ENCODE peak calls at places on chromosomes 5 and 9, in ten cellular contexts. One of them, this sample, is unnamed.

GRCh38 chr5:59356813-59357381 is 536.6 kb downstream of the PDE4D start:
- DNase-seq in cardiac muscle cell: peak
- DNase-seq in H9: peak
- DNase-seq in keratinocyte: no peak
- DNase-seq in WTC11: peak
- DNase-seq in stomach: peak
- DNase-seq in AG10803: no peak
- DNase-seq in endothelial cell: peak
- DNase-seq in fibroblast of mammary gland: no peak
- DNase-seq in body of pancreas: no peak
- DNase-seq in this sample: no peak

GRCh38 chr5:61673007-61673735 is 341.1 kb downstream of the ZSWIM6 start:
- DNase-seq in cardiac muscle cell: no peak
- DNase-seq in H9: no peak
- DNase-seq in keratinocyte: no peak
- DNase-seq in WTC11: no peak
- DNase-seq in stomach: peak
- DNase-seq in AG10803: no peak
- DNase-seq in endothelial cell: no peak
- DNase-seq in fibroblast of mammary gland: peak
- DNase-seq in body of pancreas: no peak
- DNase-seq in this sample: no peak

GRCh38 chr5:174457141-174457678 is 267.2 kb upstream of the MSX2 start:
- DNase-seq in cardiac muscle cell: no peak
- DNase-seq in H9: no peak
- DNase-seq in keratinocyte: no peak
- DNase-seq in WTC11: no peak
- DNase-seq in stomach: no peak
- DNase-seq in AG10803: no peak
- DNase-seq in endothelial cell: no peak
- DNase-seq in fibroblast of mammary gland: no peak
- DNase-seq in body of pancreas: no peak
- DNase-seq in this sample: no peak

GRCh38 chr5:119304439-119304838 is 51.4 kb upstream of the TNFAIP8 start:
- DNase-seq in cardiac muscle cell: no peak
- DNase-seq in H9: no peak
- DNase-seq in keratinocyte: no peak
- DNase-seq in WTC11: no peak
- DNase-seq in stomach: no peak
- DNase-seq in AG10803: no peak
- DNase-seq in endothelial cell: no peak
- DNase-seq in fibroblast of mammary gland: peak
- DNase-seq in body of pancreas: no peak
- DNase-seq in this sample: no peak

GRCh38 chr9:2874001-2874750 is 30.3 kb upstream of the PUM3 start:
- DNase-seq in cardiac muscle cell: peak
- DNase-seq in H9: no peak
- DNase-seq in keratinocyte: no peak
- DNase-seq in WTC11: no peak
- DNase-seq in stomach: no peak
- DNase-seq in AG10803: peak
- DNase-seq in endothelial cell: no peak
- DNase-seq in fibroblast of mammary gland: peak
- DNase-seq in body of pancreas: no peak
- DNase-seq in this sample: no peak

GRCh38 chr5:177103523-177104253 is 17.0 kb downstream of the FGFR4 start:
- DNase-seq in cardiac muscle cell: no peak
- DNase-seq in H9: no peak
- DNase-seq in keratinocyte: no peak
- DNase-seq in WTC11: no peak
- DNase-seq in stomach: no peak
- DNase-seq in AG10803: no peak
- DNase-seq in endothelial cell: no peak
- DNase-seq in fibroblast of mammary gland: peak
- DNase-seq in body of pancreas: no peak
- DNase-seq in this sample: no peak

GRCh38 chr9:120436937-120437592 is 142.9 kb downstream of the CDK5RAP2 start:
- DNase-seq in cardiac muscle cell: peak
- DNase-seq in H9: no peak
- DNase-seq in keratinocyte: no peak
- DNase-seq in WTC11: no peak
- DNase-seq in stomach: peak
- DNase-seq in AG10803: no peak
- DNase-seq in endothelial cell: no peak
- DNase-seq in fibroblast of mammary gland: peak
- DNase-seq in body of pancreas: no peak
- DNase-seq in this sample: no peak

GRCh38 chr5:98796197-98796972 is 22.9 kb downstream of the RGMB start:
- DNase-seq in cardiac muscle cell: peak
- DNase-seq in H9: peak
- DNase-seq in keratinocyte: no peak
- DNase-seq in WTC11: peak
- DNase-seq in stomach: no peak
- DNase-seq in AG10803: peak
- DNase-seq in endothelial cell: peak
- DNase-seq in fibroblast of mammary gland: peak
- DNase-seq in body of pancreas: peak
- DNase-seq in this sample: no peak

GRCh38 chr9:36840895-36841536 is 193.1 kb downstream of the PAX5 start:
- DNase-seq in cardiac muscle cell: peak
- DNase-seq in H9: no peak
- DNase-seq in keratinocyte: no peak
- DNase-seq in WTC11: no peak
- DNase-seq in stomach: no peak
- DNase-seq in AG10803: peak
- DNase-seq in endothelial cell: no peak
- DNase-seq in fibroblast of mammary gland: no peak
- DNase-seq in body of pancreas: no peak
- DNase-seq in this sample: no peak

GRCh38 chr9:93326654-93327053 is 124.8 kb upstream of the FAM120A start:
- DNase-seq in cardiac muscle cell: no peak
- DNase-seq in H9: no peak
- DNase-seq in keratinocyte: no peak
- DNase-seq in WTC11: no peak
- DNase-seq in stomach: no peak
- DNase-seq in AG10803: no peak
- DNase-seq in endothelial cell: no peak
- DNase-seq in fibroblast of mammary gland: no peak
- DNase-seq in body of pancreas: no peak
- DNase-seq in this sample: no peak

GRCh38 chr5:91382530-91383026 is 539 bp downstream of the ARRDC3 start:
- DNase-seq in cardiac muscle cell: peak
- DNase-seq in H9: no peak
- DNase-seq in keratinocyte: no peak
- DNase-seq in WTC11: no peak
- DNase-seq in stomach: peak
- DNase-seq in AG10803: no peak
- DNase-seq in endothelial cell: no peak
- DNase-seq in fibroblast of mammary gland: peak
- DNase-seq in body of pancreas: peak
- DNase-seq in this sample: no peak

GRCh38 chr9:131094015-131094414 is 2.3 kb upstream of the AIF1L start:
- DNase-seq in cardiac muscle cell: no peak
- DNase-seq in H9: no peak
- DNase-seq in keratinocyte: no peak
- DNase-seq in WTC11: no peak
- DNase-seq in stomach: no peak
- DNase-seq in AG10803: no peak
- DNase-seq in endothelial cell: no peak
- DNase-seq in fibroblast of mammary gland: no peak
- DNase-seq in body of pancreas: no peak
- DNase-seq in this sample: no peak

GRCh38 chr9:131094622-131095021 is 1.7 kb upstream of the AIF1L start:
- DNase-seq in cardiac muscle cell: peak
- DNase-seq in H9: no peak
- DNase-seq in keratinocyte: no peak
- DNase-seq in WTC11: no peak
- DNase-seq in stomach: no peak
- DNase-seq in AG10803: peak
- DNase-seq in endothelial cell: no peak
- DNase-seq in fibroblast of mammary gland: peak
- DNase-seq in body of pancreas: no peak
- DNase-seq in this sample: no peak

GRCh38 chr9:131097259-131097947 is 1.1 kb downstream of the AIF1L start:
- DNase-seq in cardiac muscle cell: no peak
- DNase-seq in H9: no peak
- DNase-seq in keratinocyte: no peak
- DNase-seq in WTC11: no peak
- DNase-seq in stomach: no peak
- DNase-seq in AG10803: no peak
- DNase-seq in endothelial cell: no peak
- DNase-seq in fibroblast of mammary gland: no peak
- DNase-seq in body of pancreas: no peak
- DNase-seq in this sample: no peak

GRCh38 chr9:131096490-131097258 is at the start of gene AIF1L:
- DNase-seq in cardiac muscle cell: no peak
- DNase-seq in H9: peak
- DNase-seq in keratinocyte: peak
- DNase-seq in WTC11: peak
- DNase-seq in stomach: peak
- DNase-seq in AG10803: no peak
- DNase-seq in endothelial cell: peak
- DNase-seq in fibroblast of mammary gland: no peak
- DNase-seq in body of pancreas: peak
- DNase-seq in this sample: no peak

DNA sequence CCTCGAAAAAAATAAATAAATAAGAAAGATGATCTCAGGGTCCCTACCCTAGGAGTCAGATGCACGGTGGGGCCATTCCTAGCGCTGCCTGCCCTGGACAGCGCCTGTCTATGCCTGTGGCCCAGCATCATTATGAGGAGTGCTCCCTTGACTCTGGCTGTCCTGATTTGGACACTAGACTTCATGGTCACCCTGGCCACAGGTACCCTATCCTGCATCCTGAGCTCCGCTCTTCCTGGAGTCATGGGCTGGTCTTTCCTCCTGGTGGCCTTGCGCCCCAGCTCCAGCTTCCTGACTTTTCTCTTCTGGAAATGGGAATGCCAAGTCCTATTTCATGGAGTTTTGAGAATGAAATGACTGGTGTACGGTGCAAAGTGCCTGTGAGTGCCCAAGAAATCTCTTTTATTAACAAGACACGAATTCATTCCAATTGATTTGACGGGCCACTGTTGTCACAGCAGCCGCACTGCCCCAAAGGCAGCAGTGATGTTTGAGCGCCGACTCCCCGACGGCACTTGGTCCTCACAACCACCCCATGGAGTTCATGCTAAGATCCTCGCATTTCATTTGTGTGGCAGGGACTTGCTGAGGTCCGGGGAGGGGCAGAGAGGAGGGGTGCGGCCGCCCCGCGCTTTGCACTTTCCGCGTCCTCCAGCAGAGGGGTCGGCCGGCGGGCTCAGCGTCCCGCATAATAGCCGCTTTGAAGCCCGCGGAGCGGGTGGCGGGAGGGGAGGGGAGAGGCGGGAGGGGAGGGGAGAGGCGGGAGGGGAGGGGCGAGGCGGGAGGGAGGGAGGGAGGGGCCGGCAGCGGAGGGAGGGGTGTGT is 453 bp upstream of the AIF1L start:
- DNase-seq in cardiac muscle cell: peak
- DNase-seq in H9: peak
- DNase-seq in keratinocyte: no peak
- DNase-seq in WTC11: peak
- DNase-seq in stomach: peak
- DNase-seq in AG10803: no peak
- DNase-seq in endothelial cell: peak
- DNase-seq in fibroblast of mammary gland: no peak
- DNase-seq in body of pancreas: no peak
- DNase-seq in this sample: no peak
- TF ChIP-seq CTCF in cardiac muscle cell: no peak
- TF ChIP-seq CTCF in H9: peak
- TF ChIP-seq CTCF in keratinocyte: no peak
- TF ChIP-seq CTCF in WTC11: no peak
- TF ChIP-seq CTCF in stomach: no peak
- TF ChIP-seq CTCF in AG10803: no peak
- TF ChIP-seq CTCF in endothelial cell: no peak
- TF ChIP-seq CTCF in fibroblast of mammary gland: no peak
- TF ChIP-seq CTCF in body of pancreas: no peak
- TF ChIP-seq CTCF in this sample: no peak

GRCh38 chr9:14056235-14056930 is 257.6 kb downstream of the NFIB start:
- DNase-seq in cardiac muscle cell: peak
- DNase-seq in H9: no peak
- DNase-seq in keratinocyte: no peak
- DNase-seq in WTC11: no peak
- DNase-seq in stomach: no peak
- DNase-seq in AG10803: no peak
- DNase-seq in endothelial cell: no peak
- DNase-seq in fibroblast of mammary gland: no peak
- DNase-seq in body of pancreas: no peak
- DNase-seq in this sample: no peak
- TF ChIP-seq CTCF in cardiac muscle cell: no peak
- TF ChIP-seq CTCF in H9: no peak
- TF ChIP-seq CTCF in keratinocyte: no peak
- TF ChIP-seq CTCF in WTC11: no peak
- TF ChIP-seq CTCF in stomach: no peak
- TF ChIP-seq CTCF in AG10803: no peak
- TF ChIP-seq CTCF in endothelial cell: no peak
- TF ChIP-seq CTCF in fibroblast of mammary gland: no peak
- TF ChIP-seq CTCF in body of pancreas: no peak
- TF ChIP-seq CTCF in this sample: no peak

DNA sequence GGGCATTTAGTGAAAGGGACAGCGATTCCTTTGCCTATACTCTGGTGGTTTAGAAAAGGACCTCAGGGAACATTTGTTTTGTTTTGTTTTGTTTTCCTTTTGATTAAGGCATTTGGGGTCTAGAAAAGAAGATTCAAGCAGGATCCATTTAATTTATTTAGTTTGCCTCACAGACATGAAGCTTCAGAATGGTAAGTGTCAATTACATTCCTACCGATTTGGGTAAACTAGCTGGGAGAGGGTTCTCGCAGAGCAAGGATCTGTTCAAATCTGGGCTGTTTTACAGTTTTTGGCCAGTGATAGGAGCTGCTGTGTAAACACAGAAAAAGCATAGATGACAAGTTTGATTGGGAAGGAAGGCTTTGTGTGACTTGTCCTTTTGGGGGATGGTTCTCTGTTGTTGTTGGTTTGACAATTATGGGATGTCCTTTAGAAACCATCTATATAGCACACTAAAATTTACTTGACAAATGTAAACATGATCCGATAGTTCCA is 470.3 kb upstream of the WWC1 start:
- DNase-seq in cardiac muscle cell: no peak
- DNase-seq in H9: no peak
- DNase-seq in keratinocyte: no peak
- DNase-seq in WTC11: no peak
- DNase-seq in stomach: no peak
- DNase-seq in AG10803: peak
- DNase-seq in endothelial cell: no peak
- DNase-seq in fibroblast of mammary gland: no peak
- DNase-seq in body of pancreas: no peak
- DNase-seq in this sample: no peak
- TF ChIP-seq CTCF in cardiac muscle cell: no peak
- TF ChIP-seq CTCF in H9: no peak
- TF ChIP-seq CTCF in keratinocyte: no peak
- TF ChIP-seq CTCF in WTC11: no peak
- TF ChIP-seq CTCF in stomach: no peak
- TF ChIP-seq CTCF in AG10803: no peak
- TF ChIP-seq CTCF in endothelial cell: no peak
- TF ChIP-seq CTCF in fibroblast of mammary gland: no peak
- TF ChIP-seq CTCF in body of pancreas: no peak
- TF ChIP-seq CTCF in this sample: no peak

DNA sequence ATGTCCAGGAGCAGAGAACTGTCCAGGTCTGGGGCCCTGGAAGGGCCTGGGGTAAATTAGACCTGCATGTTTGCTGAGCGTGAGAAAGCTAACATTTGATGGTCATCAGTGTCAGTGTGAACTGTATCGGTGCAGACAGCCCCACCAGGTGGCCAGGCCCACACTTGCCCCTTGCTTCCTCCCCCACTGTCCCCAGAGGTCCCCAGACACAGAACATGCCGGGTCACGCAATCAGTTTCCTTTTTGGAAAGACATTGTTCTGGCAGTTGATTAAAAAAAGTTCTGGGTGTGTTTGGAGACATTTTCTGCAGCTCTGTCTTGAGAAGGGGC is 1.5 kb downstream of the NKD2 start:
- DNase-seq in cardiac muscle cell: no peak
- DNase-seq in H9: no peak
- DNase-seq in keratinocyte: no peak
- DNase-seq in WTC11: no peak
- DNase-seq in stomach: no peak
- DNase-seq in AG10803: no peak
- DNase-seq in endothelial cell: no peak
- DNase-seq in fibroblast of mammary gland: no peak
- DNase-seq in body of pancreas: peak
- DNase-seq in this sample: peak
- TF ChIP-seq CTCF in cardiac muscle cell: peak
- TF ChIP-seq CTCF in H9: no peak
- TF ChIP-seq CTCF in keratinocyte: no peak
- TF ChIP-seq CTCF in WTC11: no peak
- TF ChIP-seq CTCF in stomach: no peak
- TF ChIP-seq CTCF in AG10803: no peak
- TF ChIP-seq CTCF in endothelial cell: no peak
- TF ChIP-seq CTCF in fibroblast of mammary gland: no peak
- TF ChIP-seq CTCF in body of pancreas: no peak
- TF ChIP-seq CTCF in this sample: no peak